ENCODE peak calls at places on chromosome 2, in five cellular contexts. One of them, this sample, is unnamed.

GRCh38 chr2:43157506-43158232 is 68.7 kb downstream of the ZFP36L2 start:
- DNase-seq in CD4-positive, CD25-positive, alpha-beta regulatory T cell: no peak
- DNase-seq in activated naive CD4-positive, alpha-beta T cell: no peak
- DNase-seq in 8988T: no peak
- DNase-seq in pons: no peak
- DNase-seq in this sample: no peak

GRCh38 chr2:239075918-239076727 is 228.2 kb downstream of the TWIST2 start:
- DNase-seq in 8988T: no peak
- DNase-seq in pons: no peak
- DNase-seq in activated naive CD4-positive, alpha-beta T cell: no peak
- DNase-seq in CD4-positive, CD25-positive, alpha-beta regulatory T cell: no peak
- DNase-seq in this sample: no peak

GRCh38 chr2:118169359-118170005 is 81.2 kb downstream of the INSIG2 start:
- DNase-seq in 8988T: no peak
- DNase-seq in activated naive CD4-positive, alpha-beta T cell: no peak
- DNase-seq in CD4-positive, CD25-positive, alpha-beta regulatory T cell: no peak
- DNase-seq in pons: no peak
- DNase-seq in this sample: no peak

GRCh38 chr2:239186516-239186915 is 214.3 kb downstream of the HDAC4 start:
- DNase-seq in CD4-positive, CD25-positive, alpha-beta regulatory T cell: no peak
- DNase-seq in pons: no peak
- DNase-seq in 8988T: no peak
- DNase-seq in activated naive CD4-positive, alpha-beta T cell: no peak
- DNase-seq in this sample: no peak

GRCh38 chr2:215914777-215915165 is 98.6 kb downstream of the MREG start:
- DNase-seq in activated naive CD4-positive, alpha-beta T cell: no peak
- DNase-seq in 8988T: no peak
- DNase-seq in CD4-positive, CD25-positive, alpha-beta regulatory T cell: no peak
- DNase-seq in pons: no peak
- DNase-seq in this sample: no peak

GRCh38 chr2:201532686-201533304 is 81.3 kb downstream of the STRADB start:
- DNase-seq in activated naive CD4-positive, alpha-beta T cell: no peak
- DNase-seq in CD4-positive, CD25-positive, alpha-beta regulatory T cell: no peak
- DNase-seq in pons: no peak
- DNase-seq in 8988T: no peak
- DNase-seq in this sample: no peak

GRCh38 chr2:84676295-84676694 is 160.0 kb downstream of the DNAH6 start:
- DNase-seq in activated naive CD4-positive, alpha-beta T cell: no peak
- DNase-seq in pons: no peak
- DNase-seq in CD4-positive, CD25-positive, alpha-beta regulatory T cell: no peak
- DNase-seq in 8988T: no peak
- DNase-seq in this sample: no peak

GRCh38 chr2:219968685-219969345 is 341.4 kb downstream of the SLC4A3 start:
- DNase-seq in 8988T: no peak
- DNase-seq in CD4-positive, CD25-positive, alpha-beta regulatory T cell: no peak
- DNase-seq in activated naive CD4-positive, alpha-beta T cell: no peak
- DNase-seq in pons: no peak
- DNase-seq in this sample: no peak

GRCh38 chr2:237861875-237862527 is 2.6 kb downstream of the RAMP1 start:
- DNase-seq in activated naive CD4-positive, alpha-beta T cell: no peak
- DNase-seq in CD4-positive, CD25-positive, alpha-beta regulatory T cell: no peak
- DNase-seq in 8988T: no peak
- DNase-seq in pons: no peak
- DNase-seq in this sample: no peak

GRCh38 chr2:28527196-28527595 is 31.3 kb downstream of the PLB1 start:
- DNase-seq in CD4-positive, CD25-positive, alpha-beta regulatory T cell: no peak
- DNase-seq in activated naive CD4-positive, alpha-beta T cell: no peak
- DNase-seq in 8988T: no peak
- DNase-seq in pons: no peak
- DNase-seq in this sample: no peak

GRCh38 chr2:17475285-17475684 is 43.0 kb downstream of the RAD51AP2 start:
- DNase-seq in 8988T: no peak
- DNase-seq in CD4-positive, CD25-positive, alpha-beta regulatory T cell: no peak
- DNase-seq in pons: no peak
- DNase-seq in activated naive CD4-positive, alpha-beta T cell: no peak
- DNase-seq in this sample: no peak

GRCh38 chr2:239383036-239383795 is 17.6 kb downstream of the HDAC4 start:
- DNase-seq in activated naive CD4-positive, alpha-beta T cell: no peak
- DNase-seq in pons: no peak
- DNase-seq in 8988T: no peak
- DNase-seq in CD4-positive, CD25-positive, alpha-beta regulatory T cell: no peak
- DNase-seq in this sample: no peak

GRCh38 chr2:236512902-236513433 is 56.7 kb upstream of the ACKR3 start:
- DNase-seq in CD4-positive, CD25-positive, alpha-beta regulatory T cell: peak
- DNase-seq in 8988T: peak
- DNase-seq in activated naive CD4-positive, alpha-beta T cell: peak
- DNase-seq in pons: peak
- DNase-seq in this sample: peak

GRCh38 chr2:218658671-218659257 is 659 bp downstream of the ZNF142 start:
- DNase-seq in 8988T: peak
- DNase-seq in pons: peak
- DNase-seq in activated naive CD4-positive, alpha-beta T cell: no peak
- DNase-seq in CD4-positive, CD25-positive, alpha-beta regulatory T cell: peak
- DNase-seq in this sample: peak

GRCh38 chr2:197028230-197028629 is 101.7 kb upstream of the PGAP1 start:
- DNase-seq in 8988T: peak
- DNase-seq in pons: no peak
- DNase-seq in CD4-positive, CD25-positive, alpha-beta regulatory T cell: no peak
- DNase-seq in activated naive CD4-positive, alpha-beta T cell: no peak
- DNase-seq in this sample: no peak

GRCh38 chr2:172333206-172333605 is 94.2 kb upstream of the ITGA6 start:
- DNase-seq in CD4-positive, CD25-positive, alpha-beta regulatory T cell: no peak
- DNase-seq in activated naive CD4-positive, alpha-beta T cell: no peak
- DNase-seq in 8988T: no peak
- DNase-seq in pons: peak
- DNase-seq in this sample: no peak

GRCh38 chr2:135066710-135067109 is 14.6 kb downstream of the RAB3GAP1 start:
- DNase-seq in CD4-positive, CD25-positive, alpha-beta regulatory T cell: no peak
- DNase-seq in pons: no peak
- DNase-seq in activated naive CD4-positive, alpha-beta T cell: no peak
- DNase-seq in 8988T: no peak
- DNase-seq in this sample: no peak

GRCh38 chr2:46547223-46548102 is 68.1 kb downstream of the TMEM247 start:
- DNase-seq in 8988T: no peak
- DNase-seq in activated naive CD4-positive, alpha-beta T cell: no peak
- DNase-seq in CD4-positive, CD25-positive, alpha-beta regulatory T cell: no peak
- DNase-seq in pons: peak
- DNase-seq in this sample: peak

GRCh38 chr2:74806355-74806839 is 27.5 kb upstream of the HK2 start:
- DNase-seq in activated naive CD4-positive, alpha-beta T cell: no peak
- DNase-seq in CD4-positive, CD25-positive, alpha-beta regulatory T cell: no peak
- DNase-seq in 8988T: no peak
- DNase-seq in pons: no peak
- DNase-seq in this sample: no peak

GRCh38 chr2:234482807-234483206 is 14.1 kb downstream of the ARL4C start:
- DNase-seq in CD4-positive, CD25-positive, alpha-beta regulatory T cell: no peak
- DNase-seq in pons: no peak
- DNase-seq in 8988T: no peak
- DNase-seq in activated naive CD4-positive, alpha-beta T cell: no peak
- DNase-seq in this sample: no peak

GRCh38 chr2:110903548-110903947 is 171.2 kb downstream of the ACOXL start:
- DNase-seq in pons: no peak
- DNase-seq in CD4-positive, CD25-positive, alpha-beta regulatory T cell: no peak
- DNase-seq in 8988T: no peak
- DNase-seq in activated naive CD4-positive, alpha-beta T cell: no peak
- DNase-seq in this sample: no peak

GRCh38 chr2:36058076-36058475 is 297.5 kb upstream of the CRIM1 start:
- DNase-seq in activated naive CD4-positive, alpha-beta T cell: no peak
- DNase-seq in pons: no peak
- DNase-seq in CD4-positive, CD25-positive, alpha-beta regulatory T cell: no peak
- DNase-seq in 8988T: no peak
- DNase-seq in this sample: no peak

GRCh38 chr2:173590278-173590811 is 235.7 kb downstream of the CDCA7 start:
- DNase-seq in 8988T: peak
- DNase-seq in CD4-positive, CD25-positive, alpha-beta regulatory T cell: no peak
- DNase-seq in activated naive CD4-positive, alpha-beta T cell: no peak
- DNase-seq in pons: peak
- DNase-seq in this sample: no peak

GRCh38 chr2:192146069-192147006 is 48.4 kb downstream of the TMEFF2 start:
- DNase-seq in CD4-positive, CD25-positive, alpha-beta regulatory T cell: no peak
- DNase-seq in activated naive CD4-positive, alpha-beta T cell: no peak
- DNase-seq in pons: peak
- DNase-seq in 8988T: no peak
- DNase-seq in this sample: no peak

GRCh38 chr2:42117923-42118758 is 51.0 kb upstream of the EML4 start:
- DNase-seq in CD4-positive, CD25-positive, alpha-beta regulatory T cell: no peak
- DNase-seq in activated naive CD4-positive, alpha-beta T cell: no peak
- DNase-seq in 8988T: no peak
- DNase-seq in pons: peak
- DNase-seq in this sample: no peak

GRCh38 chr2:173997269-173997668 is 32.1 kb upstream of the SP3 start:
- DNase-seq in CD4-positive, CD25-positive, alpha-beta regulatory T cell: no peak
- DNase-seq in activated naive CD4-positive, alpha-beta T cell: no peak
- DNase-seq in 8988T: no peak
- DNase-seq in pons: peak
- DNase-seq in this sample: no peak

GRCh38 chr2:119198267-119198840 is 25.3 kb upstream of the STEAP3 start:
- DNase-seq in 8988T: no peak
- DNase-seq in pons: no peak
- DNase-seq in activated naive CD4-positive, alpha-beta T cell: no peak
- DNase-seq in CD4-positive, CD25-positive, alpha-beta regulatory T cell: no peak
- DNase-seq in this sample: no peak

GRCh38 chr2:119462574-119462973 is 30.9 kb downstream of the TMEM37 start:
- DNase-seq in activated naive CD4-positive, alpha-beta T cell: no peak
- DNase-seq in pons: no peak
- DNase-seq in CD4-positive, CD25-positive, alpha-beta regulatory T cell: no peak
- DNase-seq in 8988T: no peak
- DNase-seq in this sample: no peak

GRCh38 chr2:6493669-6494068 is 372.0 kb downstream of the CMPK2 start:
- DNase-seq in pons: no peak
- DNase-seq in activated naive CD4-positive, alpha-beta T cell: no peak
- DNase-seq in CD4-positive, CD25-positive, alpha-beta regulatory T cell: no peak
- DNase-seq in 8988T: no peak
- DNase-seq in this sample: no peak

This sample was measured in cerebellar cortex.